ENCODE peak calls at places on chromosome 2, in five cellular contexts. One of them, this sample, is unnamed.
A peak's percentile ranks its signal among the peaks of the same experiment; 100 is the strongest.

GRCh38 chr2:36511858-36512630 is 85.9 kb downstream of the FEZ2 start:
- DNase-seq in upper lobe of left lung: no peak
- DNase-seq in kidney: no peak
- DNase-seq in colonic mucosa: no peak
- DNase-seq in AG09309: peak; percentile 28
- DNase-seq in this sample: no peak

GRCh38 chr2:42025151-42025582 is 22.7 kb upstream of the PKDCC start:
- DNase-seq in upper lobe of left lung: no peak
- DNase-seq in kidney: peak; percentile 83
- DNase-seq in colonic mucosa: no peak
- DNase-seq in AG09309: no peak
- DNase-seq in this sample: no peak

GRCh38 chr2:160429248-160430000 is 64.2 kb downstream of the RBMS1 start:
- DNase-seq in upper lobe of left lung: no peak
- DNase-seq in kidney: no peak
- DNase-seq in colonic mucosa: no peak
- DNase-seq in AG09309: no peak
- DNase-seq in this sample: no peak

GRCh38 chr2:241728627-241729026 is 5.8 kb upstream of the D2HGDH start:
- DNase-seq in upper lobe of left lung: no peak
- DNase-seq in kidney: peak; percentile 86
- DNase-seq in colonic mucosa: no peak
- DNase-seq in AG09309: no peak
- DNase-seq in this sample: no peak

GRCh38 chr2:224161712-224162111 is 122.6 kb upstream of the SERPINE2 start:
- DNase-seq in upper lobe of left lung: no peak
- DNase-seq in kidney: no peak
- DNase-seq in colonic mucosa: no peak
- DNase-seq in AG09309: no peak
- DNase-seq in this sample: no peak

GRCh38 chr2:118989481-118989880 is 47.5 kb downstream of the MARCO start:
- DNase-seq in upper lobe of left lung: no peak
- DNase-seq in kidney: peak; percentile 78
- DNase-seq in colonic mucosa: peak; percentile 0
- DNase-seq in AG09309: no peak
- DNase-seq in this sample: no peak

GRCh38 chr2:46706264-46706983 is 209.2 kb downstream of the MCFD2 start:
- DNase-seq in upper lobe of left lung: no peak
- DNase-seq in kidney: no peak
- DNase-seq in colonic mucosa: no peak
- DNase-seq in AG09309: no peak
- DNase-seq in this sample: no peak

GRCh38 chr2:28359222-28360065 is 33.2 kb upstream of the FOSL2 start:
- DNase-seq in upper lobe of left lung: no peak
- DNase-seq in kidney: no peak
- DNase-seq in colonic mucosa: peak; percentile 75
- DNase-seq in AG09309: no peak
- DNase-seq in this sample: peak; percentile 41

GRCh38 chr2:226079677-226080076 is 680.2 kb downstream of the NYAP2 start:
- DNase-seq in upper lobe of left lung: no peak
- DNase-seq in kidney: no peak
- DNase-seq in colonic mucosa: no peak
- DNase-seq in AG09309: peak; percentile 46
- DNase-seq in this sample: no peak

GRCh38 chr2:1987379-1987778 is 243.1 kb upstream of the PXDN start:
- DNase-seq in upper lobe of left lung: no peak
- DNase-seq in kidney: no peak
- DNase-seq in colonic mucosa: no peak
- DNase-seq in AG09309: no peak
- DNase-seq in this sample: no peak

GRCh38 chr2:228037915-228038314 is 143.6 kb downstream of the SPHKAP start:
- DNase-seq in upper lobe of left lung: no peak
- DNase-seq in kidney: no peak
- DNase-seq in colonic mucosa: no peak
- DNase-seq in AG09309: no peak
- DNase-seq in this sample: no peak

GRCh38 chr2:31270871-31271270 is 36.9 kb downstream of the EHD3 start:
- DNase-seq in upper lobe of left lung: no peak
- DNase-seq in kidney: no peak
- DNase-seq in colonic mucosa: no peak
- DNase-seq in AG09309: no peak
- DNase-seq in this sample: no peak

GRCh38 chr2:190199530-190199929 is 120.1 kb downstream of the HIBCH start:
- DNase-seq in upper lobe of left lung: no peak
- DNase-seq in kidney: no peak
- DNase-seq in colonic mucosa: no peak
- DNase-seq in AG09309: no peak
- DNase-seq in this sample: no peak

GRCh38 chr2:190205643-190206042 is 114.0 kb downstream of the HIBCH start:
- DNase-seq in upper lobe of left lung: no peak
- DNase-seq in kidney: no peak
- DNase-seq in colonic mucosa: no peak
- DNase-seq in AG09309: peak; percentile 33
- DNase-seq in this sample: no peak

GRCh38 chr2:190200603-190201002 is 119.0 kb downstream of the HIBCH start:
- DNase-seq in upper lobe of left lung: no peak
- DNase-seq in kidney: no peak
- DNase-seq in colonic mucosa: no peak
- DNase-seq in AG09309: no peak
- DNase-seq in this sample: no peak

GRCh38 chr2:190202018-190202417 is 117.6 kb downstream of the HIBCH start:
- DNase-seq in upper lobe of left lung: no peak
- DNase-seq in kidney: no peak
- DNase-seq in colonic mucosa: no peak
- DNase-seq in AG09309: no peak
- DNase-seq in this sample: no peak

GRCh38 chr2:190202604-190203003 is 117.0 kb downstream of the HIBCH start:
- DNase-seq in upper lobe of left lung: no peak
- DNase-seq in kidney: no peak
- DNase-seq in colonic mucosa: no peak
- DNase-seq in AG09309: no peak
- DNase-seq in this sample: no peak
- TF ChIP-seq CTCF in upper lobe of left lung: no peak
- TF ChIP-seq CTCF in kidney: no peak
- TF ChIP-seq CTCF in colonic mucosa: no peak
- TF ChIP-seq CTCF in AG09309: no peak
- TF ChIP-seq CTCF in this sample: no peak

DNA sequence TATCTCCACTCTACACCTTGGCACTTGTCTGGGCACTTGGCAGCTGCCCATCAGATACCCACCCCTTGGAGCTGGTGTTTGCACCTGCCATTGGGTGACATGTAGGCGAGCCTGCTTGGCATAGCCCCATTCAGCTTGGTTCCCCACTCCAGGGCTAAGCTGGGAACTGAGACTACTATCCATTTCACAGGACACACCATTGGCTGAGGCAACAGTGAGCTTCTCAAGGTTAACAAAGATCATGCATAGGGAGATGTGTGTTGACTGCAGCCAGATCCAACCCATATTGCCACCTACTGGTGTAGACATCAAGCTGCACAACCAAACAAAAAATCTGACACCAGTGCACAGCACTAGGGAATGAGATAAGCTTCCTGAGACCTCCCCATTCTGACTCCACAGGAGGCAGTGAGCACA is 1389.8 kb upstream of the TMEFF2 start:
- DNase-seq in upper lobe of left lung: no peak
- DNase-seq in kidney: no peak
- DNase-seq in colonic mucosa: no peak
- DNase-seq in AG09309: no peak
- DNase-seq in this sample: no peak
- TF ChIP-seq CTCF in upper lobe of left lung: no peak
- TF ChIP-seq CTCF in kidney: peak; percentile 30
- TF ChIP-seq CTCF in colonic mucosa: peak; percentile 28
- TF ChIP-seq CTCF in AG09309: peak; percentile 65
- TF ChIP-seq CTCF in this sample: no peak

GRCh38 chr2:112254466-112255240 is at the start of gene ZC3H8:
- DNase-seq in upper lobe of left lung: peak; percentile 99
- DNase-seq in kidney: peak; percentile 97
- DNase-seq in colonic mucosa: peak; percentile 96
- DNase-seq in AG09309: peak; percentile 35
- DNase-seq in this sample: peak; percentile 96
- TF ChIP-seq CTCF in upper lobe of left lung: no peak
- TF ChIP-seq CTCF in kidney: no peak
- TF ChIP-seq CTCF in colonic mucosa: no peak
- TF ChIP-seq CTCF in AG09309: no peak
- TF ChIP-seq CTCF in this sample: no peak

DNA sequence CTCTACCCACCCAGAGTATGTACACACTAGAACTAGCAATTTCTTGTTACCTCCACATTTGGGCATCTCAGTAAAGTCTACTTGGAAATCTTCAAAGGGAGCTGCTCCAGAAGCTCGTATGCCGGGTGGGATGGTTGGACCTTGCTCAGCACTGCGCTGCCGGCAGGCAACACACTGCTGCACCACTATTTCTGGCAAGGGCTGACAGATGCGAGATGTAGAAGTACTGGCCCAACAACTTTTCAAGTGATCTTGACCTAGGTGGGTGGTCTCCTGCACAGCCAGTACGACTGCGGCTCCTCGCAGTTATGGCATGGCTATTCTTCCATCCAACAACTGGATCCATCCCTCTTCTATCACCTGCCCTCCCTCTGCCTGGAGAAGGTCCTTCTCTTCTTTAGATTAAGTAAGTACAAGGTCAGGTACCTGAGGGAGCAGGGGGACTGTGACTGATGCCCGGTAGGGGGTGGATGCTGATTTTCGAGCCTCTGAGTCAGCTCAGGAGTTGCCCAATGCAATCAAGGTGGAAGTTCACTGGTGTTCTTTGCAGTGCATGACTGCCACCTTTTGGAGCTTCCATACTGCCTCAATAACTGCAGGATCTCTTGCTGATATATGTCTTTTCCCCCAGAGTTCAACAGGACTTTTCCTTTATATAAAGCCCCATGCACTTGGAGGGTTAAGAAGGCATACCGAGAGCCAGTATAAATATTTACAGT is 100.4 kb upstream of the SLC1A4 start:
- DNase-seq in upper lobe of left lung: no peak
- DNase-seq in kidney: no peak
- DNase-seq in colonic mucosa: no peak
- DNase-seq in AG09309: peak; percentile 43
- DNase-seq in this sample: no peak
- TF ChIP-seq CTCF in upper lobe of left lung: no peak
- TF ChIP-seq CTCF in kidney: no peak
- TF ChIP-seq CTCF in colonic mucosa: no peak
- TF ChIP-seq CTCF in AG09309: peak; percentile 69
- TF ChIP-seq CTCF in this sample: no peak

GRCh38 chr2:172073518-172073917 is 11.8 kb upstream of the DLX1 start:
- DNase-seq in upper lobe of left lung: no peak
- DNase-seq in kidney: no peak
- DNase-seq in colonic mucosa: no peak
- DNase-seq in AG09309: no peak
- DNase-seq in this sample: no peak

GRCh38 chr2:172074254-172074653 is 11.1 kb upstream of the DLX1 start:
- DNase-seq in upper lobe of left lung: no peak
- DNase-seq in kidney: no peak
- DNase-seq in colonic mucosa: no peak
- DNase-seq in AG09309: no peak
- DNase-seq in this sample: no peak

GRCh38 chr2:172070936-172071335 is 14.4 kb upstream of the DLX1 start:
- DNase-seq in upper lobe of left lung: no peak
- DNase-seq in kidney: no peak
- DNase-seq in colonic mucosa: no peak
- DNase-seq in AG09309: no peak
- DNase-seq in this sample: no peak

GRCh38 chr2:172066394-172066863 is 18.9 kb upstream of the DLX1 start:
- DNase-seq in upper lobe of left lung: no peak
- DNase-seq in kidney: no peak
- DNase-seq in colonic mucosa: no peak
- DNase-seq in AG09309: no peak
- DNase-seq in this sample: no peak

DNA sequence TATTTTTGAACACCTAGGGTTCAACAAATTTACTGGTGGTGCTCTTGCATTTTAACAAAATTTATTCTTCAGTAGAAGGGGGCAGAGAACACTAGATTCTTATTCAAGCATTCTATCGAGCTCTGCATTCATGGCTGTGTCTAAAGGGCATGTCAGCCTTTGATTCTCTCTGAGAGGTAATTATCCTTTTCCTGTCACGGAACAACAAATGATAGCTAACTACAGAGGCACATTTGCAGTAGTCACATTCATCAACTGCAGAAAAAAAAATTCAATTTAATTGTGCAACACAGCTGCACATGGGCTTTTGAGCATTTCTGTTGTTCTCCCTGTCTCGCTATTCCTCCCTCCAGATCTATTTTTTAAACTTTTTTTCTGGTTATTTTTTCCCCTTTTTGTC is 13.0 kb upstream of the DLX1 start:
- DNase-seq in upper lobe of left lung: no peak
- DNase-seq in kidney: no peak
- DNase-seq in colonic mucosa: no peak
- DNase-seq in AG09309: no peak
- DNase-seq in this sample: no peak
- TF ChIP-seq CTCF in upper lobe of left lung: no peak
- TF ChIP-seq CTCF in kidney: no peak
- TF ChIP-seq CTCF in colonic mucosa: no peak
- TF ChIP-seq CTCF in AG09309: no peak
- TF ChIP-seq CTCF in this sample: no peak

GRCh38 chr2:158723921-158724802 is 71.0 kb upstream of the DAPL1 start:
- DNase-seq in upper lobe of left lung: no peak
- DNase-seq in kidney: peak; percentile 63
- DNase-seq in colonic mucosa: no peak
- DNase-seq in AG09309: no peak
- DNase-seq in this sample: no peak
- TF ChIP-seq CTCF in upper lobe of left lung: no peak
- TF ChIP-seq CTCF in kidney: no peak
- TF ChIP-seq CTCF in colonic mucosa: no peak
- TF ChIP-seq CTCF in AG09309: no peak
- TF ChIP-seq CTCF in this sample: no peak

GRCh38 chr2:144071461-144071860 is 448.5 kb downstream of the ZEB2 start:
- DNase-seq in upper lobe of left lung: no peak
- DNase-seq in kidney: no peak
- DNase-seq in colonic mucosa: no peak
- DNase-seq in AG09309: no peak
- DNase-seq in this sample: no peak
- TF ChIP-seq CTCF in upper lobe of left lung: no peak
- TF ChIP-seq CTCF in kidney: no peak
- TF ChIP-seq CTCF in colonic mucosa: no peak
- TF ChIP-seq CTCF in AG09309: no peak
- TF ChIP-seq CTCF in this sample: no peak

DNA sequence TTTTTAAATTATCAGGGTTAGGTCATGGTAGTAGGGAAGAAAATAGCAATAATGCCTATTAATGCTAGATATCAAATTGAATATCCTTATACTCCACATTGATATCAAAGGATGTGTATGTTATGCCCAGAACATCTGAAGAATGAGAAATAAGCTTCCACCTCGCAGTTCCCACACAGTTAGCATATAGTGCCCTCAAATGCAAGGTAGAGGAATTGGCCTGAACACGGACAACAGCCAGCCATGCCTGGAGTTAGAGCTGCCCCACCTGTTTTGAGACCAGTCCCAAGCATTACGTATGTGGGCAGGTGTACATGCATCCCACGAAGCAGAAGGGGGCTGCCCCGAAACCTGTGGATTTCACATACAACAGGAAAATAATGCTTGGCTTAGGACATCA is 79.6 kb downstream of the SUMO1 start:
- DNase-seq in upper lobe of left lung: no peak
- DNase-seq in kidney: no peak
- DNase-seq in colonic mucosa: no peak
- DNase-seq in AG09309: no peak
- DNase-seq in this sample: no peak
- TF ChIP-seq CTCF in upper lobe of left lung: no peak
- TF ChIP-seq CTCF in kidney: no peak
- TF ChIP-seq CTCF in colonic mucosa: no peak
- TF ChIP-seq CTCF in AG09309: peak; percentile 66
- TF ChIP-seq CTCF in this sample: no peak

This sample was measured in activated B cell treated with CpG ODN at 0.5 μM for 24 hours.